ENCODE peak calls at places on chromosomes 3 and 15, in ten cellular contexts. L, I, T, Y, W, X, B, M, A and Z are unnamed samples. For H3K4me1, the result is how much of the 10 kb centered on the place peaks cover.

GRCh38 chr15:88032787-88033186 is 223.8 kb downstream of the NTRK3 start:
- DNase-seq in M (peak), T (no peak), W (no peak), A (no peak), L (no peak), Y (no peak), X (no peak), B (no peak), I (no peak), Z (no peak)

GRCh38 chr15:65369651-65370050 is 8.2 kb downstream of the IGDCC3 start:
- DNase-seq in W (no peak), B (no peak), X (no peak), Y (no peak), M (no peak), T (no peak), L (no peak), A (peak), I (no peak), Z (no peak)

GRCh38 chr3:25820372-25820771 is 30.5 kb downstream of the OXSM start:
- DNase-seq in X (no peak), M (no peak), T (no peak), A (peak), B (no peak), W (no peak), L (peak), Y (no peak), I (no peak), Z (peak)

GRCh38 chr15:29092376-29093064 is 177.1 kb downstream of the NSMCE3 start:
- DNase-seq in X (peak), I (no peak), W (no peak), A (no peak), M (no peak), L (no peak), B (no peak), T (no peak), Y (no peak), Z (no peak)

GRCh38 chr3:141335531-141336042 is 32.7 kb upstream of the ZBTB38 start:
- DNase-seq in L (no peak), Y (no peak), B (no peak), M (no peak), W (no peak), A (no peak), I (no peak), X (no peak), T (no peak), Z (no peak)

GRCh38 chr3:141797167-141797773 is 34.1 kb downstream of the GRK7 start:
- DNase-seq in A (peak), M (no peak), I (peak), T (peak), W (peak), Y (peak), B (peak), L (no peak), X (no peak), Z (peak)

GRCh38 chr15:87653646-87654045 is 602.9 kb downstream of the NTRK3 start:
- DNase-seq in I (no peak), X (no peak), M (no peak), Y (no peak), W (no peak), B (no peak), L (no peak), T (no peak), A (no peak), Z (no peak)

GRCh38 chr15:41230345-41230649 is 260 bp downstream of the EXD1 start:
- DNase-seq in L (no peak), Y (no peak), T (no peak), I (no peak), X (no peak), B (no peak), A (no peak), W (no peak), M (no peak), Z (no peak)

GRCh38 chr15:44726136-44726535 is 10.2 kb upstream of the TRIM69 start:
- DNase-seq in X (no peak), B (no peak), T (no peak), A (no peak), W (no peak), M (no peak), L (no peak), Y (no peak), I (no peak), Z (no peak)

GRCh38 chr3:190968616-190969015 is 106.1 kb upstream of the GMNC start:
- DNase-seq in Y (no peak), L (no peak), X (no peak), T (no peak), W (no peak), A (no peak), I (no peak), M (no peak), B (no peak), Z (no peak)

DNA sequence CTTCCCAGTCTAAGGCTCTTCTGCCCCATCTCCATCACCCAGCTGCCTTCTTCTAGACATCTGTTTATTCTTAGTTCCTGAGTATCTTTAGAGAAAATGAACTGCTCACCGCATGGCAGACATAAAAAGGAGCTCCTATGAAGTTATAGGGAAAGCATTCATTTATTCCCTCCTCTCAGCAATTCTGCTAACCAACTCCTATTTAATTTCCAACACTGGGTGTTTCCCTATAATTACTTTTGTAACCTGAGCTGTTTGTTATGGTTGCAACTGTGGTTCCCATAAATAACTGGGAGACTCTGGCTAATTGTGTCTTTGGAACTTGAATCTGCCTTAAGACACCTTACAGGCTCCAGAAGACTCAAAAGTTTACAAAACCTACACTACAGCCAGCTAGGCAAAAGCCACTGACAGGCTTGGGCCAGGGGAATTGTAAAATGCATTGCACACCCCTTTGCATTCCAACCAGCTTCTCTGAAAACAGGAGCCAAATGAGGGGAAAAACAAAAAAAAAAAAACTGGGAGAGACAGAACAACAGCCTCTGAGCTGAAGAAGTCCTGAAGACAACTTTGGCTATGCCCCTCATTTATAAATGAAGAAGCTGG is 231.5 kb upstream of the FEZF2 start:
- DNase-seq in W (no peak), B (no peak), T (no peak), X (no peak), Y (no peak), L (no peak), I (no peak), A (no peak), M (no peak), Z (no peak)
- H3K4me1 ChIP-seq in W (under half), B (under half), T (under half), X (under half), Y (under half), L (under half), I (under half), A (under half), M (under half), Z (under half)

GRCh38 chr3:33052671-33053070 is 44.3 kb downstream of the GLB1 start:
- DNase-seq in B (no peak), I (no peak), M (no peak), L (no peak), W (no peak), X (no peak), Y (no peak), T (no peak), A (no peak), Z (no peak)
- H3K4me1 ChIP-seq in B (under half), I (under half), M (under half), L (under half), W (under half), X (under half), Y (under half), T (under half), A (under half), Z (under half)

DNA sequence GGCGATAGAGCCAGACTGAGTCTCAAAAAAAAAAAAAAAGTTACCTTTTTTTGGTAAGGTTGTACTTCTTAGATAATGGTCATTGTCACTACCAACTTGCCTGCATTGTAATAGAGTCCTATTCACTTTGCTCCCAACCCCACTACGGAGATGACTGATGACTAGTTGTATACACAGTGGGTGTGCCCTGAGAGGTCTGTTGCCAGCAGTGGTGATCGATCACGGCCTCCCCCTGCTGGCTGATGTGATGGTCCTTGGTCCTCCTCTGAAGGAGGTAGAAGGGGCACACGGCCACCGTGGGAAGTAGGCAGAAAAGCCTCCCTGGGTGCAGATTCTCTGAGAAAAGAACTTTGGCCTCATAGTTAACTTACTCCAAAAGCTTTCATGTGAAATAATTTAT is 10.7 kb downstream of the GCNT3 start:
- DNase-seq in B (peak), Y (peak), L (peak), T (peak), A (peak), X (no peak), M (peak), I (no peak), W (peak), Z (peak)
- H3K4me1 ChIP-seq in B (under half), Y (under half), L (under half), T (under half), A (under half), X (under half), M (under half), I (under half), W (under half), Z (under half)

DNA sequence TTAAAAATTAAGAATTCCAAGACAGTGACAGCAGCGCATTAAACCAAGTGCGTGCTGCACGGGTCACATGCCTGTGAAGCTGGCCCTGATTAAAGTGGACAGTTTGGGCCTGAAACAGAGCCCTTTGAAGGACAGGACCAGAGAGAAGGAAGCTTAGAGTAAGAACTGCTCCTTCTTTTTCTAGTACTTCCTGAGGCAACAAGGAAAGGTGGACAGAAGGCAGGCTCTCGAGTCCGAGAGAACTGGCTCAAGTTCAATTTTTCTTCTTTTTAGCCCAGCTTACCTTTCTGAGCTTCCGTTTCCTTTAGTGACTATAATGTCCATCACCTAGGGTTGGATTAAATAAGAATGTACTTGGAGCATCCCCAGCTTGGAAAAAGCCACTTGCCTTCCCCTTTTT is 26.9 kb downstream of the ANP32A start:
- DNase-seq in Y (no peak), L (no peak), A (no peak), W (no peak), X (no peak), B (no peak), T (no peak), I (no peak), M (no peak), Z (no peak)
- H3K4me1 ChIP-seq in Y (under half), L (under half), A (under half), W (half or more), X (under half), B (half or more), T (under half), I (half or more), M (under half), Z (under half)

GRCh38 chr15:63070681-63071129 is 28.2 kb downstream of the TPM1 start:
- DNase-seq in M (no peak), X (no peak), W (no peak), T (no peak), A (no peak), I (no peak), L (no peak), B (no peak), Y (no peak), Z (no peak)

GRCh38 chr15:63072809-63073277 is 30.3 kb downstream of the TPM1 start:
- DNase-seq in W (no peak), X (no peak), A (no peak), T (no peak), B (no peak), I (no peak), L (no peak), Y (no peak), M (no peak), Z (no peak)

GRCh38 chr15:63071288-63071909 is 28.9 kb downstream of the TPM1 start:
- DNase-seq in Y (no peak), B (no peak), X (no peak), M (no peak), A (no peak), L (no peak), I (no peak), W (no peak), T (no peak), Z (no peak)

GRCh38 chr15:63073497-63074172 is 31.1 kb downstream of the TPM1 start:
- DNase-seq in M (no peak), X (no peak), A (no peak), T (no peak), B (no peak), Y (no peak), I (no peak), L (no peak), W (no peak), Z (no peak)

GRCh38 chr15:63072023-63072650 is 29.6 kb downstream of the TPM1 start:
- DNase-seq in A (no peak), I (no peak), L (no peak), W (no peak), M (no peak), X (no peak), Y (no peak), T (no peak), B (no peak), Z (no peak)
- H3K4me1 ChIP-seq in A (under half), I (under half), L (under half), W (under half), M (under half), X (under half), Y (under half), T (under half), B (under half), Z (under half)

GRCh38 chr3:52123106-52123708 is 31.0 kb downstream of the POC1A start:
- DNase-seq in T (peak), B (peak), A (peak), W (peak), I (peak), L (peak), M (peak), X (no peak), Y (peak), Z (peak)
- H3K4me1 ChIP-seq in T (under half), B (under half), A (under half), W (under half), I (under half), L (under half), M (under half), X (under half), Y (under half), Z (under half)

DNA sequence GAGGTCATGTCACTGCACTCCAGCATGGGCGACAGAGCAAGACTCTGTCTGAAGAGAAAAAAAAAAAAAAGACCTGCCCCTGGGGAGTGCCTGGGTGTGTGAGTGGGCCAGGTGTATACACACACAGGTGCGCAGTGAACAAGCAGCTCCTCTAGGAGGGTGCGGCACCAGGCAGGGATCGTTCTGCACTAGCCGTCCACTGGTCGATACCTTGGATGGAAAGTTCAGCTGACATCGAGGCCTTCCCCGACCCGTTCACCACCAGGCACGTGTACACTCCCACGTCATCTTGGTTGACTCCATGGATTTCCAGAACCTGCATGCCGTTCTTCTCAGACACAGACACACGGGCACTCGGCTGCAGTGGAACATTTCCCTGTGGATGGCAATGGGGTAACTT is 147.0 kb downstream of the MYLK start:
- DNase-seq in A (no peak), W (no peak), I (no peak), Y (no peak), M (no peak), T (no peak), B (no peak), L (no peak), X (no peak), Z (no peak)
- H3K4me1 ChIP-seq in A (under half), W (under half), I (under half), Y (under half), M (under half), T (under half), B (under half), L (half or more), X (under half), Z (under half)